ENCODE peak calls at places on chromosomes 11 and 22, in nine cellular contexts. I is IMR-90, G is gastrocnemius medialis, B is right lobe of liver, T is testis, S is PC-3, F is bronchial epithelial cell, Z is stomach, D is heart right ventricle. Y is an unnamed sample. For H3K36me3, the result is how much of the 10 kb centered on the place peaks cover.

GRCh38 chr22:24112188-24112587 is 69.1 kb upstream of the SUSD2 start:
- DNase-seq in I (peak), G (no peak), B (no peak), T (no peak), S (peak), F (peak), Z (no peak), D (no peak), Y (no peak)

GRCh38 chr11:71432761-71433647 is 15.2 kb downstream of the DHCR7 start:
- DNase-seq in I (no peak), G (no peak), B (peak), T (no peak), S (no peak), F (no peak), Z (peak), D (no peak), Y (no peak)

GRCh38 chr11:9906043-9906791 is 242.3 kb downstream of the SWAP70 start:
- DNase-seq in I (peak), G (no peak), B (no peak), T (no peak), S (peak), F (peak), Z (no peak), D (no peak), Y (no peak)

GRCh38 chr22:16601437-16602223 is 9.0 kb upstream of the CCT8L2 start:
- DNase-seq in I (no peak), G (no peak), B (no peak), T (peak), S (no peak), F (no peak), Z (no peak), D (peak), Y (no peak)

GRCh38 chr22:49789289-49790141 is 38.2 kb downstream of the BRD1 start:
- DNase-seq in I (peak), G (peak), B (no peak), T (no peak), S (no peak), F (no peak), Z (no peak), D (no peak), Y (no peak)

GRCh38 chr22:49396817-49397216 is 430.9 kb downstream of the BRD1 start:
- DNase-seq in I (no peak), G (no peak), B (no peak), T (no peak), S (no peak), F (no peak), Z (no peak), D (no peak), Y (no peak)

GRCh38 chr22:45468872-45469572 is 33.7 kb upstream of the FBLN1 start:
- DNase-seq in I (peak), G (no peak), B (no peak), T (no peak), S (peak), F (peak), Z (no peak), D (no peak), Y (peak)

GRCh38 chr11:19713221-19714092 is 820 bp downstream of the NAV2 start:
- DNase-seq in I (no peak), G (no peak), B (peak), T (no peak), S (no peak), F (no peak), Z (no peak), D (no peak), Y (no peak)

GRCh38 chr11:115264278-115264677 is 239.9 kb downstream of the CADM1 start:
- DNase-seq in I (no peak), G (no peak), B (no peak), T (no peak), S (no peak), F (no peak), Z (no peak), D (no peak), Y (no peak)

GRCh38 chr11:44530413-44531115 is 34.9 kb upstream of the CD82 start:
- DNase-seq in I (peak), G (no peak), B (no peak), T (no peak), S (peak), F (no peak), Z (no peak), D (no peak), Y (no peak)

GRCh38 chr22:42358643-42359558 is 73.3 kb downstream of the NFAM1 start:
- DNase-seq in I (no peak), G (no peak), B (no peak), T (no peak), S (no peak), F (no peak), Z (no peak), D (no peak), Y (no peak)

GRCh38 chr22:33639588-33640254 is 280.6 kb downstream of the LARGE1 start:
- DNase-seq in I (no peak), G (no peak), B (no peak), T (no peak), S (no peak), F (no peak), Z (no peak), D (no peak), Y (no peak)

GRCh38 chr11:98955551-98955950 is 65.2 kb upstream of the CNTN5 start:
- DNase-seq in I (no peak), G (no peak), B (no peak), T (no peak), S (peak), F (peak), Z (no peak), D (no peak), Y (no peak)

GRCh38 chr11:100528872-100529416 is 158.1 kb upstream of the ARHGAP42 start:
- DNase-seq in I (no peak), G (no peak), B (no peak), T (no peak), S (no peak), F (no peak), Z (no peak), D (no peak), Y (no peak)

GRCh38 chr11:65424200-65425104 is 1.9 kb downstream of the NEAT1 start:
- DNase-seq in I (peak), G (peak), B (peak), T (peak), S (peak), F (peak), Z (peak), D (peak), Y (peak)

GRCh38 chr11:76140912-76141574 is 65.3 kb downstream of the WNT11 start:
- DNase-seq in I (no peak), G (no peak), B (no peak), T (no peak), S (no peak), F (no peak), Z (no peak), D (peak), Y (no peak)

GRCh38 chr11:120917536-120918239 is 106.2 kb upstream of the TBCEL start:
- DNase-seq in I (no peak), G (no peak), B (no peak), T (no peak), S (no peak), F (no peak), Z (no peak), D (no peak), Y (no peak)

GRCh38 chr11:64500176-64501013 is 90.6 kb upstream of the SLC22A12 start:
- DNase-seq in I (no peak), G (no peak), B (no peak), T (peak), S (no peak), F (no peak), Z (no peak), D (no peak), Y (no peak)

GRCh38 chr22:36730176-36730858 is 26.8 kb upstream of the CACNG2 start:
- DNase-seq in I (no peak), G (no peak), B (no peak), T (peak), S (no peak), F (no peak), Z (no peak), D (no peak), Y (no peak)

GRCh38 chr11:63537293-63538101 is 889 bp downstream of the PLAAT4 start:
- DNase-seq in I (peak), G (peak), B (peak), T (peak), S (no peak), F (no peak), Z (peak), D (peak), Y (peak)

GRCh38 chr11:35038211-35038930 is 100.6 kb upstream of the CD44 start:
- DNase-seq in I (no peak), G (no peak), B (no peak), T (no peak), S (peak), F (no peak), Z (no peak), D (no peak), Y (no peak)

GRCh38 chr11:108967571-108967970 is 302.7 kb downstream of the DDX10 start:
- DNase-seq in I (no peak), G (peak), B (no peak), T (peak), S (no peak), F (no peak), Z (no peak), D (peak), Y (no peak)

GRCh38 chr22:34111210-34111824 is 191.0 kb upstream of the LARGE1 start:
- DNase-seq in I (no peak), G (peak), B (peak), T (peak), S (peak), F (peak), Z (peak), D (peak), Y (no peak)

GRCh38 chr11:130471731-130472433 is 23.4 kb downstream of the ADAMTS15 start:
- DNase-seq in I (no peak), G (no peak), B (no peak), T (no peak), S (no peak), F (no peak), Z (no peak), D (no peak), Y (no peak)

GRCh38 chr11:113884361-113884836 is 9.0 kb upstream of the USP28 start:
- DNase-seq in I (peak), G (no peak), B (peak), T (no peak), S (no peak), F (peak), Z (no peak), D (no peak), Y (no peak)

GRCh38 chr11:10666976-10667892 is 26.3 kb downstream of the IRAG1 start:
- DNase-seq in I (peak), G (no peak), B (no peak), T (no peak), S (peak), F (no peak), Z (no peak), D (no peak), Y (no peak)

GRCh38 chr22:19659805-19660345 is 54.4 kb upstream of the SEPTIN5 start:
- DNase-seq in I (no peak), G (no peak), B (no peak), T (no peak), S (no peak), F (no peak), Z (no peak), D (no peak), Y (no peak)

GRCh38 chr11:117997436-117998200 is 11.4 kb downstream of the IL10RA start:
- DNase-seq in I (no peak), G (no peak), B (no peak), T (no peak), S (no peak), F (no peak), Z (no peak), D (no peak), Y (no peak)

GRCh38 chr11:45655831-45656230 is 9.6 kb downstream of the CHST1 start:
- DNase-seq in I (no peak), G (no peak), B (no peak), T (no peak), S (no peak), F (no peak), Z (no peak), D (no peak), Y (no peak)

GRCh38 chr11:27242591-27242990 is 120.4 kb downstream of the CCDC34 start:
- DNase-seq in I (peak), G (no peak), B (no peak), T (no peak), S (no peak), F (no peak), Z (no peak), D (no peak), Y (no peak)

GRCh38 chr11:112797072-112797471 is 164.1 kb upstream of the NCAM1 start:
- DNase-seq in I (no peak), G (no peak), B (no peak), T (no peak), S (no peak), F (no peak), Z (no peak), D (no peak), Y (no peak)

GRCh38 chr11:35318977-35319925 is 100.1 kb downstream of the SLC1A2 start:
- DNase-seq in I (no peak), G (no peak), B (no peak), T (no peak), S (no peak), F (no peak), Z (no peak), D (no peak), Y (no peak)

DNA sequence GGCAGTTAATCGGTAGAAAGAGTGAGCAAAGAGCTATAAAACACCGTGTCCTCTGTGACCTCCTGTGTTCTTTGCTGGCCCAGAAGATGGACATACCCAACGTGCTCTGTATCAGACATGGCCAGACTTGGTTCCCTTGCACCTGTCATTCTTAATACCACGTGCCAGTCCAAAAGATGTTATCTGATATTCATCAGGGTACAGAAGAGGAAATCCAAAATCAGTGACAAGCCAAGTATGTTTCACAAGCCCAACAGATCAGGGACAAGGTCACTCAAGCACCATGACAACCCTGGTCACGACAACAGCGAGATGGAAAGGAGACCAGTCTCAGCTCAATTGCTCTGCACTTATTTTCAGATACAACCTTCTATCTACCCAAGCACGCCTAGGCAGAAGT is 3.4 kb downstream of the LRP4 start:
- DNase-seq in I (no peak), G (peak), B (no peak), T (no peak), S (no peak), F (no peak), Z (no peak), D (no peak), Y (no peak)
- H3K4me3 ChIP-seq in I (no peak), G (no peak), B (no peak), T (no peak), S (no peak), F (no peak), Z (no peak), D (no peak), Y (no peak)

GRCh38 chr22:29121124-29121523 is 48.3 kb downstream of the KREMEN1 start:
- DNase-seq in I (no peak), G (no peak), B (no peak), T (no peak), S (no peak), F (peak), Z (no peak), D (no peak), Y (no peak)

GRCh38 chr22:29115682-29116313 is 43.0 kb downstream of the KREMEN1 start:
- DNase-seq in I (peak), G (no peak), B (no peak), T (no peak), S (no peak), F (no peak), Z (no peak), D (no peak), Y (no peak)

GRCh38 chr22:29114392-29114791 is 41.6 kb downstream of the KREMEN1 start:
- DNase-seq in I (no peak), G (no peak), B (no peak), T (no peak), S (no peak), F (no peak), Z (no peak), D (no peak), Y (no peak)

GRCh38 chr22:29116397-29117123 is 43.7 kb downstream of the KREMEN1 start:
- DNase-seq in I (peak), G (no peak), B (no peak), T (no peak), S (no peak), F (no peak), Z (no peak), D (no peak), Y (no peak)

GRCh38 chr22:29117799-29118477 is 45.1 kb downstream of the KREMEN1 start:
- DNase-seq in I (peak), G (no peak), B (no peak), T (no peak), S (no peak), F (peak), Z (no peak), D (no peak), Y (no peak)
- TF ChIP-seq CTCF in I (no peak), G (no peak), B (no peak), T (no peak), S (no peak), F (no peak), Z (no peak), D (no peak), Y (no peak)

GRCh38 chr11:68770781-68771180 is 19.5 kb upstream of the TESMIN start:
- DNase-seq in I (no peak), G (no peak), B (no peak), T (no peak), S (no peak), F (no peak), Z (no peak), D (no peak), Y (no peak)

GRCh38 chr11:68772936-68773335 is 21.6 kb upstream of the TESMIN start:
- DNase-seq in I (no peak), G (no peak), B (no peak), T (no peak), S (no peak), F (no peak), Z (no peak), D (no peak), Y (no peak)

GRCh38 chr11:68775951-68776388 is 24.6 kb upstream of the TESMIN start:
- DNase-seq in I (no peak), G (no peak), B (no peak), T (no peak), S (peak), F (no peak), Z (no peak), D (no peak), Y (no peak)

GRCh38 chr11:68774188-68774585 is 22.9 kb upstream of the TESMIN start:
- DNase-seq in I (no peak), G (no peak), B (no peak), T (no peak), S (no peak), F (no peak), Z (no peak), D (no peak), Y (no peak)

GRCh38 chr11:68773521-68774187 is 22.3 kb upstream of the TESMIN start:
- DNase-seq in I (peak), G (no peak), B (no peak), T (peak), S (no peak), F (no peak), Z (no peak), D (no peak), Y (no peak)
- H3K36me3 ChIP-seq in I (half or more), G (under half), B (half or more), T (under half), S (under half), F (under half), Z (half or more), D (half or more), Y (half or more)

DNA sequence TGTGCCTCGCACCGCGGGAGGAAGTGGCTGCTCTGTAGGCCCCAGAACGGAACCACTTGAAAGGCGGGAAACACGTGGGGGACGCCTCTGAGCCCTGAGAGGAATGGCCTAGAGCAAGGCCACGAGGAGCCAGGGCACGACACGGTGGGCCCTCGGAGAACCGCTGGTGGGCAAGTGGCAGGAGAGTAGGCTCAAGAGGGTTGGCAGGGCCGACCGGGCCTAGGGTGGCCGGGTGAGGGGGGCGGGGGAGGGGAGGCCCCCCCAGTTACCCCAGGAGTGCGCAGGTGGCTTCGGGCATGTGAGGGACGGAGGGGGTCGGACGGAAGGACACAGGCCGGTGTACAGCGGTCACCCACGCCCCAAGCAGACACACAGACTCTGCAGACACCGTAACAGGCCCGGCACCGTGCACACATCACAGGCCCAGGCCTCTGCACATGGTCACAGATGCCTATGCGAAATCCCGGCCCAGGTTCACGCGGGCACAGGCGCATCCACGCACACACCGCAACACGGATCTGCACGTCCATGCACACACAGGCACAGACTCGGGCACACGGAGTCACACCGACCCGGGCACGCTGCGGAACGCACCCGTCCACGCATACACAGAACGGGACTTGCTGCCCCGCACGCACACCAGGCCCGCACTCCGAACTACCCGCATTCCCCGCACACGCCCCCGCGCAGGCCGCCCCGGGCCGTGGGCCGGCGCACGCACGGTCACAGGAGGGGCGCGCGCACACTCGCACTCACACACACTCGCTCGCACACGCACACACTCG is at the start of gene MGAT3:
- DNase-seq in I (no peak), G (no peak), B (no peak), T (peak), S (no peak), F (no peak), Z (no peak), D (no peak), Y (no peak)
- H3K4me3 ChIP-seq in I (peak), G (peak), B (no peak), T (peak), S (no peak), F (no peak), Z (peak), D (peak), Y (peak)

Y was measured in tibial artery.